ENCODE peak calls at places on chromosomes 4 and X, in eight cellular contexts. R is spleen; V is esophagus squamous epithelium; W is HCT116; K is colonic mucosa; I is breast epithelium; T is CD4-positive, CD25-positive, alpha-beta regulatory T cell; F is lower lobe of right lung. U is an unnamed sample. For H3K36me3 and H3K4me1, the result is how much of the 10 kb centered on the place peaks cover.

GRCh38 chrX:153226344-153227190 is 47.5 kb downstream of the MAGEA1 start:
- DNase-seq in R (no peak), V (no peak), W (peak), K (peak), I (no peak), T (no peak), F (peak), U (no peak)

GRCh38 chr4:165502919-165503907 is 124.4 kb downstream of the CPE start:
- DNase-seq in R (no peak), V (no peak), W (peak), K (no peak), I (no peak), T (no peak), F (no peak), U (no peak)

GRCh38 chr4:23060776-23061175 is 368.0 kb downstream of the GBA3 start:
- DNase-seq in R (no peak), V (no peak), W (no peak), K (no peak), I (no peak), T (no peak), F (no peak), U (no peak)

GRCh38 chrX:111435469-111435868 is 23.5 kb upstream of the DCX start:
- DNase-seq in R (no peak), V (no peak), W (no peak), K (no peak), I (no peak), T (no peak), F (no peak), U (no peak)

GRCh38 chrX:78708171-78708570 is 39.3 kb upstream of the LPAR4 start:
- DNase-seq in R (no peak), V (no peak), W (no peak), K (peak), I (no peak), T (no peak), F (no peak), U (no peak)

GRCh38 chrX:12825801-12826200 is 34.6 kb downstream of the PRPS2 start:
- DNase-seq in R (no peak), V (no peak), W (peak), K (no peak), I (no peak), T (no peak), F (no peak), U (no peak)

GRCh38 chr4:122540827-122541226 is 80.0 kb downstream of the IL21 start:
- DNase-seq in R (no peak), V (no peak), W (no peak), K (no peak), I (no peak), T (no peak), F (no peak), U (no peak)

GRCh38 chrX:154116514-154116913 is 19.0 kb upstream of the MECP2 start:
- DNase-seq in R (no peak), V (no peak), W (no peak), K (no peak), I (no peak), T (no peak), F (no peak), U (no peak)

GRCh38 chrX:103817502-103817901 is 14.6 kb downstream of the RAB9B start:
- DNase-seq in R (no peak), V (no peak), W (peak), K (peak), I (no peak), T (peak), F (no peak), U (no peak)

GRCh38 chr4:28788929-28789490 is 1928.4 kb downstream of the STIM2 start:
- DNase-seq in R (no peak), V (no peak), W (no peak), K (no peak), I (no peak), T (no peak), F (no peak), U (no peak)

GRCh38 chr4:85102606-85103005 is 136.1 kb upstream of the WDFY3 start:
- DNase-seq in R (no peak), V (no peak), W (no peak), K (no peak), I (no peak), T (no peak), F (no peak), U (no peak)

GRCh38 chr4:55216871-55217635 is 91.7 kb upstream of the KDR start:
- DNase-seq in R (no peak), V (no peak), W (no peak), K (no peak), I (no peak), T (no peak), F (no peak), U (no peak)

GRCh38 chrX:150028692-150029091 is 90.4 kb upstream of the EOLA2 start:
- DNase-seq in R (no peak), V (no peak), W (no peak), K (no peak), I (no peak), T (no peak), F (no peak), U (no peak)

GRCh38 chrX:288561-288991 is 7.4 kb downstream of the PLCXD1 start:
- DNase-seq in R (peak), V (no peak), W (no peak), K (peak), I (peak), T (no peak), F (peak), U (no peak)

GRCh38 chrX:69987691-69988090 is 62.0 kb downstream of the AWAT2 start:
- DNase-seq in R (no peak), V (no peak), W (no peak), K (no peak), I (no peak), T (no peak), F (no peak), U (no peak)

GRCh38 chrX:136767104-136767941 is 13.4 kb downstream of the ARHGEF6 start:
- DNase-seq in R (peak), V (no peak), W (no peak), K (peak), I (peak), T (peak), F (peak), U (no peak)

GRCh38 chr4:158824425-158825274 is 55.8 kb downstream of the FNIP2 start:
- DNase-seq in R (no peak), V (no peak), W (no peak), K (no peak), I (no peak), T (no peak), F (no peak), U (no peak)

GRCh38 chr4:138090145-138090917 is 151.8 kb downstream of the SLC7A11 start:
- DNase-seq in R (no peak), V (no peak), W (peak), K (peak), I (no peak), T (peak), F (no peak), U (peak)

GRCh38 chrX:97402333-97402732 is 518.6 kb downstream of the RPA4 start:
- DNase-seq in R (no peak), V (no peak), W (no peak), K (no peak), I (no peak), T (no peak), F (no peak), U (no peak)

GRCh38 chr4:23298371-23298770 is 591.5 kb downstream of the PPARGC1A start:
- DNase-seq in R (no peak), V (no peak), W (no peak), K (no peak), I (no peak), T (no peak), F (no peak), U (no peak)

GRCh38 chrX:106611682-106612402 is at the start of gene RADX:
- DNase-seq in R (peak), V (peak), W (peak), K (peak), I (peak), T (peak), F (peak), U (peak)

GRCh38 chr4:137375111-137375850 is 157.0 kb downstream of the PCDH18 start:
- DNase-seq in R (no peak), V (no peak), W (no peak), K (no peak), I (no peak), T (no peak), F (no peak), U (no peak)

GRCh38 chrX:150018931-150019331 is 80.6 kb upstream of the EOLA2 start:
- DNase-seq in R (no peak), V (no peak), W (no peak), K (no peak), I (no peak), T (no peak), F (no peak), U (no peak)

GRCh38 chrX:122184791-122185190 is 999.3 kb upstream of the GRIA3 start:
- DNase-seq in R (no peak), V (no peak), W (no peak), K (no peak), I (no peak), T (no peak), F (no peak), U (no peak)
- H3K4me3 ChIP-seq in R (no peak), V (no peak), W (no peak), K (no peak), I (no peak), T (no peak), F (no peak), U (no peak)

DNA sequence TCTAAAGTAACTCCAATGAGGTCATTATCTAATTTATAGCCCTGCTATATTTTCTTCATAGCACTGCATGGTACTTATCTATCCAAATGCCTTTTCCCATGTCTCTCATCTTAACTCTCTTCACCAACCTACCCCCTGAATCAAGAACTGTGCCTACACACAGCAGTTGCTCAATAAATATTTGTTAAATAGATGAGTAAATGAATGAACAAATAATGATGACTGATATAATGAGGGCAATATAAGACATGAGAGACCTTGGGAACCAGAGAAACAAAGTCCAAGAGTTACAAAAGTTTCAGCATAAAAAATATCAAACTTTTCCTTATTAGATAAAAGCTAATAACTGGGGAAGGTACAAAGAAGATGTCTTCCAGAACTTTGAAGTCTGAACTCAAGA is 19.6 kb downstream of the CAMK2D start:
- DNase-seq in R (no peak), V (no peak), W (no peak), K (no peak), I (no peak), T (no peak), F (no peak), U (no peak)
- H3K36me3 ChIP-seq in R (under half), V (under half), W (under half), K (under half), I (under half), T (under half), F (under half), U (under half)

GRCh38 chr4:8202108-8202507 is 3.0 kb downstream of the SH3TC1 start:
- DNase-seq in R (no peak), V (no peak), W (no peak), K (no peak), I (no peak), T (no peak), F (no peak), U (no peak)

GRCh38 chr4:8199594-8200301 is 658 bp downstream of the SH3TC1 start:
- DNase-seq in R (no peak), V (no peak), W (no peak), K (no peak), I (no peak), T (peak), F (no peak), U (no peak)

GRCh38 chr4:8198906-8199593 is at the start of gene SH3TC1:
- DNase-seq in R (peak), V (peak), W (peak), K (peak), I (peak), T (peak), F (peak), U (peak)

GRCh38 chr4:8201341-8201781 is 2.3 kb downstream of the SH3TC1 start:
- DNase-seq in R (peak), V (no peak), W (no peak), K (no peak), I (no peak), T (no peak), F (no peak), U (no peak)

DNA sequence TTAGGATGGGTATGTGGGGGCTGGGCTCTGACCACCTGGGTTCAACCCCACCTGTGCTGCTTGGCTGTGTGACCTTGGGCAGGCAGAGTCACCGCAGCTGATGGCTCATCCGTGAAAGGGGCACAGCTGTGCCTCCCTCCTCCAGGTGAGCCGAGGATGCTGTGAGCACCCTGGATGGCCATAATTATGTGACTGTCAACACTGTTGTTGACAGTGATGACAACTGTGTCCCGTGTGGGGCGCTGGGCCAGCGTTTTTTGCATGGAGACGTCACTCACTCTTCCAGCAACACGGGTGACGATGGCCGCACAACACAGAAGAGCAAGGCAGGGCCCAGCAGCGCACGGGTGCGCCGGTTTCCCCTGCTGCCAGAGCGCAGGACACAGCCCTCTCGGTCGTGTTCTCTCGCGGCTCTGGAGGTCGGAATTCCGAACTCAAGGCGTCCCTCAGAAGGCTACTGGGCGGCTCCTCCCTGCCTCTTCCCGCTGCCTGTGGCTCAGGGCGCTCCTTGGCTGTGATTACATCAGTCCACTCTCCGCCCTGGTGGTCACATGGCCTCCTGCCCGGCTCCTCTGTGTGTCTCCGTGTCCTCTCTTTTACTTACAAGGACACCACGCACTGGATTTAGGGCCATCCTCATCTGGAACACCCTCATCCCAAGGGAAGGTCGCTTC is 1.3 kb downstream of the SH3TC1 start:
- DNase-seq in R (no peak), V (no peak), W (no peak), K (no peak), I (no peak), T (peak), F (peak), U (peak)
- H3K4me1 ChIP-seq in R (under half), V (half or more), W (under half), K (under half), I (under half), T (half or more), F (half or more), U (half or more)

GRCh38 chrX:10612215-10612614 is 8.2 kb downstream of the MID1 start:
- DNase-seq in R (no peak), V (no peak), W (no peak), K (no peak), I (no peak), T (no peak), F (no peak), U (no peak)
- H3K4me3 ChIP-seq in R (no peak), V (no peak), W (no peak), K (no peak), I (no peak), T (no peak), F (no peak), U (no peak)

GRCh38 chr4:82431831-82432230 is 1.4 kb downstream of the ENOPH1 start:
- DNase-seq in R (no peak), V (no peak), W (no peak), K (no peak), I (no peak), T (no peak), F (no peak), U (no peak)
- H3K36me3 ChIP-seq in R (under half), V (under half), W (under half), K (under half), I (under half), T (under half), F (under half), U (under half)

GRCh38 chr4:94407846-94408245 is 43.9 kb upstream of the PDLIM5 start:
- DNase-seq in R (no peak), V (no peak), W (no peak), K (no peak), I (no peak), T (no peak), F (no peak), U (no peak)

GRCh38 chr4:94410678-94411206 is 41.0 kb upstream of the PDLIM5 start:
- DNase-seq in R (no peak), V (no peak), W (no peak), K (no peak), I (no peak), T (no peak), F (no peak), U (peak)

GRCh38 chr4:94408549-94409374 is 43.0 kb upstream of the PDLIM5 start:
- DNase-seq in R (no peak), V (no peak), W (no peak), K (no peak), I (no peak), T (no peak), F (no peak), U (no peak)

GRCh38 chr4:94409947-94410346 is 41.8 kb upstream of the PDLIM5 start:
- DNase-seq in R (no peak), V (no peak), W (no peak), K (no peak), I (no peak), T (no peak), F (no peak), U (no peak)

GRCh38 chr4:94409375-94409679 is 42.4 kb upstream of the PDLIM5 start:
- DNase-seq in R (no peak), V (no peak), W (no peak), K (no peak), I (no peak), T (no peak), F (no peak), U (no peak)
- H3K4me1 ChIP-seq in R (under half), V (under half), W (under half), K (under half), I (under half), T (under half), F (under half), U (half or more)

GRCh38 chr4:72582853-72583252 is 13.8 kb upstream of the ADAMTS3 start:
- DNase-seq in R (no peak), V (no peak), W (no peak), K (no peak), I (no peak), T (no peak), F (no peak), U (no peak)
- H3K4me3 ChIP-seq in R (no peak), V (no peak), W (no peak), K (no peak), I (no peak), T (no peak), F (no peak), U (no peak)

DNA sequence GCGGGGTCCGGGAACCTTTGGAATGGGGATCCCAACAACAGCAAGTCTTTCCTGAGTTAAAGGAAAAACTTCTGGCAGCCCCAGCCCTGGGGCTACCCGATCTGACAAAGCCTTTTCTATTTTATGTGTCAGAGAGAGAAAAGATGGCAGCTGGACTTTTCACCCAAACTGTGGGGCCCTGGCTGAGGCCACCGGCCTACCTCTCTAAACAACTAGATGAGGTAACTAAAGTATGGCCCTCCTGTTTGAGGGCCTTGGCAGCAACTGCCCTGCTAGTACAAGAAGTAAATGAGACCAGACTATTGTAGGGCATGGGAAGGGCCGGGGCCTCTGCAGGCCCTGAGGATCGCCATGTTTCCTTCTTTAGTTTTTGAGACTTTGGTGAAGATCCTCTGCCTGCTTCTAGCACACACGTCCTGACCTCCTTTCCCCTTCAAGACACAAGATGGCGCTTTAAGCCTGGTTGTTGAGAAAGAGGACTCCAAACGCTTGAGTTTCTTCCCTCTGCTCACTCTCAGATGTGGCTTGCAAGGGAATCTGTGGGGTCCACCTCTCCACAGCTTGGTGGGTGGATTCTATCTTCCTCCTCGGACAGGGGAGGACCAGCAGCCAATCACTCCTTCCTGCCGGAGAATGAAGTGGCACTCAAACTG is 18.5 kb upstream of the DRD5 start:
- DNase-seq in R (no peak), V (no peak), W (peak), K (peak), I (no peak), T (peak), F (no peak), U (peak)
- H3K36me3 ChIP-seq in R (under half), V (under half), W (under half), K (under half), I (under half), T (under half), F (under half), U (under half)

GRCh38 chr4:128158894-128159293 is 97.8 kb downstream of the LARP1B start:
- DNase-seq in R (no peak), V (no peak), W (no peak), K (no peak), I (no peak), T (no peak), F (no peak), U (no peak)
- H3K4me1 ChIP-seq in R (under half), V (under half), W (under half), K (under half), I (under half), T (under half), F (under half), U (under half)

U was measured in right atrium auricular region.